ENCODE peak calls at places on chromosome 17, in nine cellular contexts. One of them, this sample, is unnamed.

GRCh38 chr17:7687072-7687907 is at the start of gene TP53:
- DNase-seq in NCI-H748 treated with DMSO at 0.1 percent for 48 hours: peak
- DNase-seq in HT1080: peak
- DNase-seq in C1 segment of cervical spinal cord: peak
- DNase-seq in esophagus muscularis mucosa: peak
- DNase-seq in lower leg skin: peak
- DNase-seq in stomach: peak
- DNase-seq in thoracic aorta: peak
- DNase-seq in foreskin melanocyte: peak
- DNase-seq in this sample: peak

GRCh38 chr17:62800580-62800979 is 7.5 kb downstream of the MARCHF10 start:
- DNase-seq in NCI-H748 treated with DMSO at 0.1 percent for 48 hours: peak
- DNase-seq in foreskin melanocyte: no peak
- DNase-seq in esophagus muscularis mucosa: no peak
- DNase-seq in thoracic aorta: no peak
- DNase-seq in lower leg skin: no peak
- DNase-seq in stomach: peak
- DNase-seq in HT1080: no peak
- DNase-seq in C1 segment of cervical spinal cord: no peak
- DNase-seq in this sample: peak

GRCh38 chr17:63002625-63003024 is 36.6 kb downstream of the TANC2 start:
- DNase-seq in HT1080: no peak
- DNase-seq in foreskin melanocyte: no peak
- DNase-seq in NCI-H748 treated with DMSO at 0.1 percent for 48 hours: no peak
- DNase-seq in lower leg skin: no peak
- DNase-seq in thoracic aorta: no peak
- DNase-seq in esophagus muscularis mucosa: no peak
- DNase-seq in C1 segment of cervical spinal cord: no peak
- DNase-seq in stomach: no peak
- DNase-seq in this sample: no peak

GRCh38 chr17:58643147-58643546 is 48.7 kb downstream of the TEX14 start:
- DNase-seq in C1 segment of cervical spinal cord: no peak
- DNase-seq in lower leg skin: no peak
- DNase-seq in esophagus muscularis mucosa: no peak
- DNase-seq in HT1080: peak
- DNase-seq in foreskin melanocyte: no peak
- DNase-seq in stomach: no peak
- DNase-seq in thoracic aorta: no peak
- DNase-seq in NCI-H748 treated with DMSO at 0.1 percent for 48 hours: no peak
- DNase-seq in this sample: peak

GRCh38 chr17:5042152-5043022 is 7.2 kb upstream of the SLC52A1 start:
- DNase-seq in foreskin melanocyte: no peak
- DNase-seq in thoracic aorta: no peak
- DNase-seq in stomach: no peak
- DNase-seq in lower leg skin: no peak
- DNase-seq in C1 segment of cervical spinal cord: no peak
- DNase-seq in HT1080: no peak
- DNase-seq in NCI-H748 treated with DMSO at 0.1 percent for 48 hours: no peak
- DNase-seq in esophagus muscularis mucosa: no peak
- DNase-seq in this sample: no peak

GRCh38 chr17:31475378-31476162 is 84.1 kb downstream of the RAB11FIP4 start:
- DNase-seq in thoracic aorta: no peak
- DNase-seq in HT1080: no peak
- DNase-seq in C1 segment of cervical spinal cord: no peak
- DNase-seq in NCI-H748 treated with DMSO at 0.1 percent for 48 hours: no peak
- DNase-seq in lower leg skin: no peak
- DNase-seq in foreskin melanocyte: peak
- DNase-seq in stomach: no peak
- DNase-seq in esophagus muscularis mucosa: no peak
- DNase-seq in this sample: no peak

GRCh38 chr17:28368306-28368831 is 1.7 kb downstream of the VTN start:
- DNase-seq in thoracic aorta: no peak
- DNase-seq in esophagus muscularis mucosa: no peak
- DNase-seq in NCI-H748 treated with DMSO at 0.1 percent for 48 hours: no peak
- DNase-seq in foreskin melanocyte: no peak
- DNase-seq in stomach: no peak
- DNase-seq in C1 segment of cervical spinal cord: no peak
- DNase-seq in HT1080: no peak
- DNase-seq in lower leg skin: no peak
- DNase-seq in this sample: no peak

GRCh38 chr17:41907633-41908539 is 10.9 kb downstream of the ACLY start:
- DNase-seq in esophagus muscularis mucosa: no peak
- DNase-seq in lower leg skin: no peak
- DNase-seq in NCI-H748 treated with DMSO at 0.1 percent for 48 hours: no peak
- DNase-seq in thoracic aorta: no peak
- DNase-seq in foreskin melanocyte: no peak
- DNase-seq in stomach: no peak
- DNase-seq in C1 segment of cervical spinal cord: no peak
- DNase-seq in HT1080: no peak
- DNase-seq in this sample: no peak

GRCh38 chr17:28008526-28008925 is 34.0 kb upstream of the NLK start:
- DNase-seq in stomach: peak
- DNase-seq in esophagus muscularis mucosa: no peak
- DNase-seq in HT1080: peak
- DNase-seq in thoracic aorta: no peak
- DNase-seq in lower leg skin: peak
- DNase-seq in NCI-H748 treated with DMSO at 0.1 percent for 48 hours: no peak
- DNase-seq in C1 segment of cervical spinal cord: no peak
- DNase-seq in foreskin melanocyte: no peak
- DNase-seq in this sample: peak

GRCh38 chr17:80034977-80035686 is 540 bp downstream of the TBC1D16 start:
- DNase-seq in C1 segment of cervical spinal cord: no peak
- DNase-seq in stomach: no peak
- DNase-seq in lower leg skin: no peak
- DNase-seq in NCI-H748 treated with DMSO at 0.1 percent for 48 hours: no peak
- DNase-seq in esophagus muscularis mucosa: no peak
- DNase-seq in HT1080: peak
- DNase-seq in thoracic aorta: no peak
- DNase-seq in foreskin melanocyte: peak
- DNase-seq in this sample: peak

GRCh38 chr17:82444941-82445521 is 5.5 kb downstream of the CYBC1 start:
- DNase-seq in stomach: peak
- DNase-seq in C1 segment of cervical spinal cord: no peak
- DNase-seq in thoracic aorta: no peak
- DNase-seq in foreskin melanocyte: no peak
- DNase-seq in lower leg skin: no peak
- DNase-seq in NCI-H748 treated with DMSO at 0.1 percent for 48 hours: no peak
- DNase-seq in esophagus muscularis mucosa: no peak
- DNase-seq in HT1080: no peak
- DNase-seq in this sample: no peak

GRCh38 chr17:40607641-40608040 is 40.0 kb downstream of the SMARCE1 start:
- DNase-seq in HT1080: no peak
- DNase-seq in stomach: no peak
- DNase-seq in C1 segment of cervical spinal cord: no peak
- DNase-seq in NCI-H748 treated with DMSO at 0.1 percent for 48 hours: no peak
- DNase-seq in foreskin melanocyte: no peak
- DNase-seq in thoracic aorta: no peak
- DNase-seq in lower leg skin: no peak
- DNase-seq in esophagus muscularis mucosa: peak
- DNase-seq in this sample: no peak

GRCh38 chr17:83180264-83180995 is 101.0 kb downstream of the METRNL start:
- DNase-seq in stomach: no peak
- DNase-seq in C1 segment of cervical spinal cord: no peak
- DNase-seq in thoracic aorta: no peak
- DNase-seq in foreskin melanocyte: no peak
- DNase-seq in lower leg skin: peak
- DNase-seq in NCI-H748 treated with DMSO at 0.1 percent for 48 hours: no peak
- DNase-seq in esophagus muscularis mucosa: peak
- DNase-seq in HT1080: no peak
- DNase-seq in this sample: no peak

GRCh38 chr17:6096201-6097004 is 26.2 kb downstream of the WSCD1 start:
- DNase-seq in stomach: no peak
- DNase-seq in thoracic aorta: no peak
- DNase-seq in NCI-H748 treated with DMSO at 0.1 percent for 48 hours: no peak
- DNase-seq in foreskin melanocyte: no peak
- DNase-seq in lower leg skin: no peak
- DNase-seq in C1 segment of cervical spinal cord: no peak
- DNase-seq in HT1080: no peak
- DNase-seq in esophagus muscularis mucosa: no peak
- DNase-seq in this sample: no peak

GRCh38 chr17:77880702-77881450 is 77.6 kb upstream of the TNRC6C start:
- DNase-seq in HT1080: no peak
- DNase-seq in stomach: no peak
- DNase-seq in foreskin melanocyte: no peak
- DNase-seq in esophagus muscularis mucosa: no peak
- DNase-seq in lower leg skin: no peak
- DNase-seq in C1 segment of cervical spinal cord: no peak
- DNase-seq in NCI-H748 treated with DMSO at 0.1 percent for 48 hours: no peak
- DNase-seq in thoracic aorta: no peak
- DNase-seq in this sample: no peak

GRCh38 chr17:39144414-39144813 is 7.0 kb downstream of the PLXDC1 start:
- DNase-seq in HT1080: peak
- DNase-seq in thoracic aorta: no peak
- DNase-seq in stomach: peak
- DNase-seq in lower leg skin: peak
- DNase-seq in C1 segment of cervical spinal cord: no peak
- DNase-seq in foreskin melanocyte: no peak
- DNase-seq in NCI-H748 treated with DMSO at 0.1 percent for 48 hours: no peak
- DNase-seq in esophagus muscularis mucosa: peak
- DNase-seq in this sample: peak

GRCh38 chr17:61587242-61587641 is 3.8 kb downstream of the NACA2 start:
- DNase-seq in esophagus muscularis mucosa: no peak
- DNase-seq in thoracic aorta: no peak
- DNase-seq in foreskin melanocyte: no peak
- DNase-seq in C1 segment of cervical spinal cord: no peak
- DNase-seq in HT1080: no peak
- DNase-seq in NCI-H748 treated with DMSO at 0.1 percent for 48 hours: no peak
- DNase-seq in lower leg skin: no peak
- DNase-seq in stomach: no peak
- DNase-seq in this sample: no peak

GRCh38 chr17:77143306-77143705 is 2.5 kb downstream of the SEC14L1 start:
- DNase-seq in HT1080: no peak
- DNase-seq in foreskin melanocyte: no peak
- DNase-seq in C1 segment of cervical spinal cord: no peak
- DNase-seq in thoracic aorta: no peak
- DNase-seq in NCI-H748 treated with DMSO at 0.1 percent for 48 hours: no peak
- DNase-seq in esophagus muscularis mucosa: no peak
- DNase-seq in stomach: no peak
- DNase-seq in lower leg skin: no peak
- DNase-seq in this sample: no peak

GRCh38 chr17:18006495-18007239 is 32.3 kb downstream of the ATPAF2 start:
- DNase-seq in thoracic aorta: no peak
- DNase-seq in C1 segment of cervical spinal cord: no peak
- DNase-seq in stomach: no peak
- DNase-seq in esophagus muscularis mucosa: no peak
- DNase-seq in NCI-H748 treated with DMSO at 0.1 percent for 48 hours: no peak
- DNase-seq in HT1080: no peak
- DNase-seq in foreskin melanocyte: no peak
- DNase-seq in lower leg skin: no peak
- DNase-seq in this sample: no peak

GRCh38 chr17:56320443-56320842 is 167.2 kb downstream of the ANKFN1 start:
- DNase-seq in NCI-H748 treated with DMSO at 0.1 percent for 48 hours: no peak
- DNase-seq in thoracic aorta: no peak
- DNase-seq in esophagus muscularis mucosa: no peak
- DNase-seq in HT1080: no peak
- DNase-seq in lower leg skin: no peak
- DNase-seq in foreskin melanocyte: no peak
- DNase-seq in stomach: no peak
- DNase-seq in C1 segment of cervical spinal cord: no peak
- DNase-seq in this sample: no peak

GRCh38 chr17:40242774-40243173 is 23.7 kb downstream of the WIPF2 start:
- DNase-seq in stomach: no peak
- DNase-seq in foreskin melanocyte: no peak
- DNase-seq in HT1080: no peak
- DNase-seq in thoracic aorta: no peak
- DNase-seq in C1 segment of cervical spinal cord: no peak
- DNase-seq in esophagus muscularis mucosa: no peak
- DNase-seq in NCI-H748 treated with DMSO at 0.1 percent for 48 hours: no peak
- DNase-seq in lower leg skin: no peak
- DNase-seq in this sample: peak

GRCh38 chr17:1953866-1954265 is 71.3 kb downstream of the RTN4RL1 start:
- DNase-seq in stomach: no peak
- DNase-seq in lower leg skin: no peak
- DNase-seq in NCI-H748 treated with DMSO at 0.1 percent for 48 hours: no peak
- DNase-seq in C1 segment of cervical spinal cord: no peak
- DNase-seq in HT1080: no peak
- DNase-seq in esophagus muscularis mucosa: no peak
- DNase-seq in thoracic aorta: no peak
- DNase-seq in foreskin melanocyte: no peak
- DNase-seq in this sample: no peak

GRCh38 chr17:76337413-76337777 is 16.3 kb downstream of the PRPSAP1 start:
- DNase-seq in esophagus muscularis mucosa: no peak
- DNase-seq in foreskin melanocyte: no peak
- DNase-seq in NCI-H748 treated with DMSO at 0.1 percent for 48 hours: no peak
- DNase-seq in stomach: no peak
- DNase-seq in C1 segment of cervical spinal cord: no peak
- DNase-seq in lower leg skin: no peak
- DNase-seq in thoracic aorta: no peak
- DNase-seq in HT1080: peak
- DNase-seq in this sample: peak

GRCh38 chr17:10077561-10078299 is 120.7 kb downstream of the GAS7 start:
- DNase-seq in foreskin melanocyte: no peak
- DNase-seq in NCI-H748 treated with DMSO at 0.1 percent for 48 hours: no peak
- DNase-seq in lower leg skin: no peak
- DNase-seq in HT1080: no peak
- DNase-seq in C1 segment of cervical spinal cord: no peak
- DNase-seq in esophagus muscularis mucosa: no peak
- DNase-seq in thoracic aorta: no peak
- DNase-seq in stomach: no peak
- DNase-seq in this sample: no peak

GRCh38 chr17:6756425-6757012 is 673 bp downstream of the XAF1 start:
- DNase-seq in foreskin melanocyte: no peak
- DNase-seq in C1 segment of cervical spinal cord: no peak
- DNase-seq in stomach: no peak
- DNase-seq in thoracic aorta: no peak
- DNase-seq in HT1080: no peak
- DNase-seq in esophagus muscularis mucosa: no peak
- DNase-seq in NCI-H748 treated with DMSO at 0.1 percent for 48 hours: no peak
- DNase-seq in lower leg skin: no peak
- DNase-seq in this sample: no peak

GRCh38 chr17:50938821-50939541 is 72.8 kb upstream of the TOB1 start:
- DNase-seq in HT1080: no peak
- DNase-seq in lower leg skin: no peak
- DNase-seq in C1 segment of cervical spinal cord: no peak
- DNase-seq in stomach: no peak
- DNase-seq in esophagus muscularis mucosa: no peak
- DNase-seq in foreskin melanocyte: no peak
- DNase-seq in thoracic aorta: no peak
- DNase-seq in NCI-H748 treated with DMSO at 0.1 percent for 48 hours: no peak
- DNase-seq in this sample: peak

GRCh38 chr17:39054111-39054645 is 87.0 kb upstream of the FBXO47 start:
- DNase-seq in esophagus muscularis mucosa: no peak
- DNase-seq in thoracic aorta: no peak
- DNase-seq in lower leg skin: no peak
- DNase-seq in stomach: peak
- DNase-seq in NCI-H748 treated with DMSO at 0.1 percent for 48 hours: no peak
- DNase-seq in HT1080: no peak
- DNase-seq in foreskin melanocyte: no peak
- DNase-seq in C1 segment of cervical spinal cord: no peak
- DNase-seq in this sample: no peak

GRCh38 chr17:80984749-80985148 is 6.9 kb upstream of the CHMP6 start:
- DNase-seq in esophagus muscularis mucosa: no peak
- DNase-seq in C1 segment of cervical spinal cord: peak
- DNase-seq in NCI-H748 treated with DMSO at 0.1 percent for 48 hours: no peak
- DNase-seq in stomach: no peak
- DNase-seq in thoracic aorta: no peak
- DNase-seq in foreskin melanocyte: no peak
- DNase-seq in HT1080: peak
- DNase-seq in lower leg skin: peak
- DNase-seq in this sample: peak

GRCh38 chr17:76775021-76775420 is 37.1 kb downstream of the MFSD11 start:
- DNase-seq in HT1080: no peak
- DNase-seq in esophagus muscularis mucosa: no peak
- DNase-seq in thoracic aorta: no peak
- DNase-seq in foreskin melanocyte: no peak
- DNase-seq in C1 segment of cervical spinal cord: no peak
- DNase-seq in stomach: no peak
- DNase-seq in NCI-H748 treated with DMSO at 0.1 percent for 48 hours: no peak
- DNase-seq in lower leg skin: no peak
- DNase-seq in this sample: no peak